ENCODE peak calls at places on chromosomes 7 and 10, in four cellular contexts. C, F, N and M are unnamed samples.

GRCh38 chr10:52855546-52856325 is 83.2 kb upstream of the MBL2 start:
- DNase-seq in C (no peak), F (no peak), N (no peak), M (no peak)

GRCh38 chr7:40541336-40541735 is 406.5 kb downstream of the SUGCT start:
- DNase-seq in C (no peak), F (no peak), N (no peak), M (no peak)

GRCh38 chr10:132135398-132135872 is 51.3 kb upstream of the DPYSL4 start:
- DNase-seq in C (no peak), F (no peak), N (no peak), M (peak; percentile 55)

GRCh38 chr10:101014966-101015581 is 15.5 kb downstream of the LZTS2 start:
- DNase-seq in C (no peak), F (no peak), N (peak; percentile 62), M (no peak)

GRCh38 chr7:102322202-102322715 is 34.0 kb downstream of the SPDYE6 start:
- DNase-seq in C (peak; percentile 3), F (no peak), N (no peak), M (peak; percentile 36)

GRCh38 chr7:2355079-2356008 is 717 bp downstream of the EIF3B start:
- DNase-seq in C (no peak), F (peak; percentile 19), N (peak; percentile 22), M (no peak)

GRCh38 chr10:60731134-60731883 is 47.0 kb upstream of the CDK1 start:
- DNase-seq in C (no peak), F (peak; percentile 37), N (no peak), M (no peak)

GRCh38 chr7:28469562-28469961 is 57.2 kb downstream of the CREB5 start:
- DNase-seq in C (no peak), F (no peak), N (no peak), M (no peak)

GRCh38 chr7:33666526-33666925 is 238.8 kb upstream of the BMPER start:
- DNase-seq in C (no peak), F (no peak), N (no peak), M (no peak)

GRCh38 chr10:69455009-69455763 is 3.9 kb downstream of the TSPAN15 start:
- DNase-seq in C (no peak), F (no peak), N (no peak), M (no peak)

GRCh38 chr7:128863433-128863989 is 855 bp downstream of the ATP6V1F start:
- DNase-seq in C (no peak), F (peak; percentile 45), N (peak; percentile 76), M (no peak)

GRCh38 chr10:69413221-69413865 is 3.4 kb downstream of the TACR2 start:
- DNase-seq in C (peak; percentile 52), F (peak; percentile 63), N (peak; percentile 49), M (no peak)

GRCh38 chr7:44547536-44548221 is 6.5 kb upstream of the NPC1L1 start:
- DNase-seq in C (no peak), F (no peak), N (no peak), M (no peak)

DNA sequence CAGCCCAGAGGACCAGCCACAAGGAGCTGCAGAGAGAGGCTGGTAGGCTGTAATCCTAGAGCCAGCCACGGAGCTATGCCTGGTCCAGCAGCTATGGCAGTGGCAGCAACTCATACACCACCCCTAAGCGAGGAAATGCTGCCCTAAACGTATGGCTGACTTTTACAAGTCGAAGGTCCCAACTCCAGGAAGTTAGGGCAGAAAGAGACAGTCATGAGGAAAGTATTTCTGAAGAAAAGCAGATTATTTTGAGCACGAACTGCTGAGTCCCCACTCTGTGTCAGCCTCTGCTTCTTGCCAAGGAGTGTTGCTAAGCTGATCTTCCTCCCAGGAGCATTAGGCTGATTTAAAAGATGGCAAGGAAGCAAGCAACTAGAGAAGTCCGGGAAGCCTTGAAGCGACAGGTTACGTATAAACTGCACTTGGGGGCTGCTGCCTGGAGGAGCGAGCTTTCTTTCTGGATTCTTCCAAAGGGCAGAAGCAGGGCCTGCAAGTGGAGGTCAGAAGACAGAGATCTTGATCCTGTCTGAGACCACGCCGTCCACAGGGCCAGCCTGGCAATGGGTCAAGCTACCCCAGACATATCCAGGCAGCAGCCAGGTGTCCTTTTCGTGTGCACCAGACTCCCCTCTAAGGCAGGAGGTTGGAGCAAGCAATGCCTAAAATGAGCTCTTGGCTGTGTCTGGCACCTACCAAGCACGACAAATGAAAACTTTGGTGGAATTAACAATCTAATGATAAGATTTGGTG is 39.4 kb downstream of the PLXNA4 start:
- DNase-seq in C (no peak), F (no peak), N (no peak), M (no peak)
- TF ChIP-seq EP300 in C (no peak), F (no peak), N (no peak), M (no peak)

GRCh38 chr7:92631067-92631829 is 41.1 kb upstream of the FAM133B start:
- DNase-seq in C (no peak), F (no peak), N (no peak), M (no peak)
- TF ChIP-seq EP300 in C (no peak), F (no peak), N (no peak), M (no peak)

GRCh38 chr10:99531696-99532050 is 1.1 kb upstream of the NKX2-3 start:
- DNase-seq in C (no peak), F (no peak), N (no peak), M (no peak)
- TF ChIP-seq EP300 in C (no peak), F (no peak), N (no peak), M (no peak)

GRCh38 chr7:124929467-124930172 is at the start of gene POT1:
- DNase-seq in C (peak; percentile 97), F (peak; percentile 97), N (peak; percentile 99), M (peak; percentile 99)
- TF ChIP-seq EP300 in C (peak; percentile 97), F (no peak), N (no peak), M (no peak)

GRCh38 chr7:45881759-45882464 is 6.4 kb upstream of the IGFBP1 start:
- DNase-seq in C (no peak), F (no peak), N (peak; percentile 70), M (no peak)
- TF ChIP-seq EP300 in C (no peak), F (no peak), N (peak; percentile 86), M (no peak)

DNA sequence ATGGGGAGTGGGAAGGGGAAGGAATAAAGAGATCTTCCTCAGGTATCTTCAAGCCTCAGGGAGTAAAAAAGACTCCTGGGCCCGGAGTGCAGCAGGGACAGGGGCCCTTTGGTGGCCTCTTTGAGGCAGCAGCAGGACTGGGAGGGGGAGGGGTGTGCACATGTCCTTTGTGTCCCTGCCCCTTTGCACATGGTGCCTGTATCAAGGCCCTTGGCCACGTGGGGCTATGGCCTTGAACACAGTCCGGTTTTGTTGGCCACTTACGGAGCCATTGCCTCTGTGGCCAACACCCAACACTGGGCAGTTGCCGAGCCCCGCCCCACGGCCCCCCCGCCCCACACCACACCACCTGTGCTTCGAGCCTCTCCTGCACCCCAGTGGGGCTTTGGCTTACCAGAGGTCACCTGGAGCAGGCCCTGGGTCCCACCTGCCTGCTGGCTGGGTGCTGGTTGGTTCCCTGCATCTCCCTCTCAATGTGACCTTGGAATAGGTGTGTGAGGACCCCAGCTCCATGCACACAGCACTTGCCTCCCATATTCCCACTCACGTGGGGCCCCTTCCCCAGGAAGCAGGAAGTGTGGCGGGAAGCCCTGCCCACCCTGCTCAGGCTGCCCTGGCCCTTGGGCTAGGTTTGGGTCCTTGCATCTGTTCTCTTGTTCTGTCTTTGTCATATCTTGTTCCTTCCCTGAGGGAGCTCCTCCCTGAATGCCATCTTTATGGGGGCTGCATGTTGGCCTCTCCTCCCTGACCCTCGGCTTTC is 5.3 kb downstream of the SAP25 start:
- DNase-seq in C (no peak), F (peak; percentile 53), N (no peak), M (no peak)
- TF ChIP-seq EP300 in C (no peak), F (no peak), N (no peak), M (no peak)

GRCh38 chr7:116354171-116354545 is 143.8 kb downstream of the TES start:
- DNase-seq in C (no peak), F (peak; percentile 15), N (peak; percentile 26), M (no peak)
- TF ChIP-seq EP300 in C (no peak), F (no peak), N (no peak), M (no peak)

GRCh38 chr7:91191771-91192170 is 72.5 kb upstream of the FZD1 start:
- DNase-seq in C (no peak), F (no peak), N (no peak), M (no peak)
- TF ChIP-seq EP300 in C (no peak), F (no peak), N (no peak), M (no peak)

DNA sequence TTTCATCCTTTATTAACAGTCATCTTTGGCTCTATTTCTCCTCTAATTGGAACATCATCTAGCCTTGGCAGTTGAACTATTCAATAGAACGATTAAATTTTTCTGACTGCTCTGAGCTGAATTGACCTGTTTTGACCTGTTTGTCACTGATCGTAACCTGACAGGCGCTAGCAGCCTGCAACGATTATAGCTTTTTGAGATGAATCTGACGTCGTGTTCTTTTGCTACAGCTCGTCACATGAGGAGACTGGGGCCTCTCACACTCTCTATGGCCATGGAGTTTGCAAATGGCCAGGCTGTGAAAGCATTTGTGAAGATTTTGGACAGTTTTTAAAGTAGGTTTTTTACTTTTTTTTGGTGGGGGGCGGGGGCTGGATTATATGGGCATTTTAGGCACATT is 229.8 kb downstream of the FOXP2 start:
- DNase-seq in C (no peak), F (no peak), N (no peak), M (no peak)
- TF ChIP-seq EP300 in C (no peak), F (no peak), N (no peak), M (no peak)

GRCh38 chr10:85810674-85811073 is 555.9 kb downstream of the GRID1 start:
- DNase-seq in C (no peak), F (no peak), N (no peak), M (no peak)

DNA sequence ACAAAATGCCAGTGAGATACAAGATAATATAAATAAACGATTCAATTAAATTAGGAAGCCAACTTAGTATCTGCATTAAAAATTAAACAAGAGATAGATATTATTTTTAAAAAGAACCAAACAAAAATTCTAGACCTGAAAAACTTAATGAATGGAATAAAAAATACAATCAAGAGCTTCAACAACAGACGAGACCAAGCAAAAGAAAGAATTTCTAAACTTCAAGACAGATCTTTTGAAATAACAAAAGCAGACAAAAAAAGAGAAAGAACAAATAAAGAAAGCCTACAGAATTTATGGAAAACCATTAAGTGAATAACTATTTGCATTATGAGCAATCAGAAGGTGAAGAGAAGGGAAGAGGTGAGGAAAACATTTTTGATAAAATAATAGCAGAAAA is 555.2 kb downstream of the GRID1 start:
- DNase-seq in C (no peak), F (no peak), N (no peak), M (no peak)
- TF ChIP-seq EP300 in C (no peak), F (no peak), N (no peak), M (no peak)